ENCODE peak calls at places on chromosomes 12 and 14, in four cellular contexts. One of them, this sample, is unnamed.

GRCh38 chr12:108689314-108690190 is 41.8 kb downstream of the CORO1C start:
- DNase-seq in NCI-H146: peak
- DNase-seq in cardiac muscle cell: peak
- DNase-seq in occipital lobe: no peak
- DNase-seq in this sample: peak

GRCh38 chr14:96623676-96624484 is 121.7 kb downstream of the PAPOLA start:
- DNase-seq in NCI-H146: no peak
- DNase-seq in cardiac muscle cell: no peak
- DNase-seq in occipital lobe: no peak
- DNase-seq in this sample: no peak

GRCh38 chr14:36657409-36658090 is 4.1 kb upstream of the PAX9 start:
- DNase-seq in NCI-H146: no peak
- DNase-seq in cardiac muscle cell: no peak
- DNase-seq in occipital lobe: no peak
- DNase-seq in this sample: peak

GRCh38 chr14:36973806-36974442 is 198.5 kb downstream of the SLC25A21 start:
- DNase-seq in NCI-H146: no peak
- DNase-seq in cardiac muscle cell: no peak
- DNase-seq in occipital lobe: no peak
- DNase-seq in this sample: no peak

GRCh38 chr12:120013659-120014380 is 24.8 kb downstream of the BICDL1 start:
- DNase-seq in NCI-H146: no peak
- DNase-seq in cardiac muscle cell: no peak
- DNase-seq in occipital lobe: no peak
- DNase-seq in this sample: no peak

GRCh38 chr14:74587363-74587707 is 24.7 kb downstream of the LTBP2 start:
- DNase-seq in NCI-H146: no peak
- DNase-seq in cardiac muscle cell: no peak
- DNase-seq in occipital lobe: no peak
- DNase-seq in this sample: no peak

GRCh38 chr14:55077155-55077554 is 25.7 kb downstream of the MAPK1IP1L start:
- DNase-seq in NCI-H146: no peak
- DNase-seq in cardiac muscle cell: peak
- DNase-seq in occipital lobe: no peak
- DNase-seq in this sample: no peak

GRCh38 chr12:64221656-64222010 is 463 bp downstream of the KICS2 start:
- DNase-seq in NCI-H146: peak
- DNase-seq in cardiac muscle cell: peak
- DNase-seq in occipital lobe: peak
- DNase-seq in this sample: peak

GRCh38 chr14:73787760-73788508 is 63.7 kb upstream of the PTGR2 start:
- DNase-seq in NCI-H146: no peak
- DNase-seq in cardiac muscle cell: peak
- DNase-seq in occipital lobe: no peak
- DNase-seq in this sample: peak

GRCh38 chr12:126076515-126076914 is 1011.3 kb downstream of the AACS start:
- DNase-seq in NCI-H146: no peak
- DNase-seq in cardiac muscle cell: no peak
- DNase-seq in occipital lobe: no peak
- DNase-seq in this sample: no peak

GRCh38 chr12:96120359-96121100 is 73.6 kb upstream of the ELK3 start:
- DNase-seq in NCI-H146: no peak
- DNase-seq in cardiac muscle cell: peak
- DNase-seq in occipital lobe: no peak
- DNase-seq in this sample: peak

GRCh38 chr12:122894173-122895121 is 1.5 kb downstream of the VPS37B start:
- DNase-seq in NCI-H146: no peak
- DNase-seq in cardiac muscle cell: no peak
- DNase-seq in occipital lobe: no peak
- DNase-seq in this sample: no peak

GRCh38 chr12:131611416-131612091 is 99.3 kb upstream of the SFSWAP start:
- DNase-seq in NCI-H146: no peak
- DNase-seq in cardiac muscle cell: no peak
- DNase-seq in occipital lobe: no peak
- DNase-seq in this sample: no peak

GRCh38 chr14:51121096-51121495 is 26.2 kb upstream of the TRIM9 start:
- DNase-seq in NCI-H146: no peak
- DNase-seq in cardiac muscle cell: peak
- DNase-seq in occipital lobe: no peak
- DNase-seq in this sample: no peak

This sample was measured in left kidney.